ENCODE peak calls at places on chromosomes 2 and 18, in five cellular contexts. J, T, R, Y and I are unnamed samples.

GRCh38 chr2:85585781-85586105 is 1.5 kb downstream of the VAMP5 start:
- DNase-seq in J (no peak), T (no peak), R (no peak), Y (no peak), I (no peak)

GRCh38 chr2:20541305-20541640 is 94.4 kb downstream of the RHOB start:
- DNase-seq in J (no peak), T (no peak), R (no peak), Y (no peak), I (no peak)

GRCh38 chr2:227939271-227940027 is 68.0 kb downstream of the DAW1 start:
- DNase-seq in J (peak), T (peak), R (peak), Y (peak), I (peak)

GRCh38 chr2:192195548-192196418 is 1.1 kb upstream of the TMEFF2 start:
- DNase-seq in J (no peak), T (no peak), R (no peak), Y (no peak), I (peak)

GRCh38 chr18:45566025-45566740 is 49.1 kb upstream of the SLC14A2 start:
- DNase-seq in J (no peak), T (no peak), R (no peak), Y (no peak), I (no peak)

GRCh38 chr18:6435731-6436130 is 21.0 kb upstream of the L3MBTL4 start:
- DNase-seq in J (no peak), T (no peak), R (no peak), Y (no peak), I (no peak)

GRCh38 chr18:50410894-50411293 is 36.0 kb downstream of the SKA1 start:
- DNase-seq in J (no peak), T (no peak), R (no peak), Y (no peak), I (no peak)

GRCh38 chr2:108169982-108170625 is 69.7 kb upstream of the SULT1C3 start:
- DNase-seq in J (no peak), T (peak), R (peak), Y (peak), I (peak)

GRCh38 chr2:233349005-233349998 is 5.0 kb upstream of the DGKD start:
- DNase-seq in J (no peak), T (peak), R (no peak), Y (no peak), I (no peak)

GRCh38 chr2:213995400-213996105 is 415.3 kb upstream of the VWC2L start:
- DNase-seq in J (peak), T (no peak), R (no peak), Y (no peak), I (no peak)

GRCh38 chr2:98769784-98770183 is 38.9 kb upstream of the MGAT4A start:
- DNase-seq in J (no peak), T (peak), R (no peak), Y (no peak), I (peak)

GRCh38 chr2:228613133-228613532 is 431.6 kb upstream of the SPHKAP start:
- DNase-seq in J (peak), T (no peak), R (no peak), Y (no peak), I (no peak)

GRCh38 chr2:237235383-237236095 is 149.8 kb downstream of the COPS8 start:
- DNase-seq in J (no peak), T (peak), R (no peak), Y (no peak), I (peak)

GRCh38 chr18:67381608-67382150 is 134.8 kb downstream of the DSEL start:
- DNase-seq in J (no peak), T (no peak), R (no peak), Y (no peak), I (no peak)

GRCh38 chr2:133303150-133303549 is 265.1 kb downstream of the NCKAP5 start:
- DNase-seq in J (no peak), T (no peak), R (no peak), Y (no peak), I (no peak)

GRCh38 chr2:80007722-80008503 is 296.6 kb downstream of the LRRTM1 start:
- DNase-seq in J (no peak), T (no peak), R (no peak), Y (no peak), I (no peak)

GRCh38 chr2:192151848-192152247 is 42.9 kb downstream of the TMEFF2 start:
- DNase-seq in J (no peak), T (no peak), R (no peak), Y (no peak), I (no peak)

GRCh38 chr2:195214072-195214471 is 443.0 kb upstream of the SLC39A10 start:
- DNase-seq in J (no peak), T (no peak), R (no peak), Y (no peak), I (no peak)

GRCh38 chr2:239574434-239575156 is 173.8 kb upstream of the HDAC4 start:
- DNase-seq in J (no peak), T (peak), R (no peak), Y (peak), I (no peak)

GRCh38 chr2:74751981-74752808 is 81.7 kb upstream of the HK2 start:
- DNase-seq in J (no peak), T (peak), R (no peak), Y (no peak), I (no peak)

GRCh38 chr18:26963292-26963691 is 97.8 kb upstream of the AQP4 start:
- DNase-seq in J (no peak), T (no peak), R (no peak), Y (no peak), I (peak)

GRCh38 chr2:47501374-47502200 is 98.6 kb downstream of the MSH2 start:
- DNase-seq in J (no peak), T (no peak), R (no peak), Y (no peak), I (no peak)

DNA sequence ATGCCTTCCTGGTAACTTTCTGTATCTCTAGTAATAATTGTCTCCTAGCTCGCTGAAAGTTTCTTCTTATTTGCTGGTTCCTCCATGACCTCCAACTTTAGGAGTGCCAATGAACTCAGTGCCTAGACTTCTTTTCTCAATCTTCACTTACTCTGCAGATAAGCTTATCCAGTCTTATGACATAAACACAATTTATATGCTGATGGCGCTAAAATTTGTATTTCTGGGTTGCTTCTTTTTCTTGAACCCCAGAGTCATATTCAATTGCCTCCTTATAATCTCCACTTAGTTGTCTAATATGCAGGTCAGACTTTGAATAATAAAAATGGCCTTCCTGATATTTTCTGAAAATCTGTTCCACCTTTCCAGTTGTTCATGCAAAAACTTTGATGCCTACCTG is 182.5 kb downstream of the FSHR start:
- DNase-seq in J (no peak), T (no peak), R (no peak), Y (no peak), I (no peak)
- TF ChIP-seq JUND in J (no peak), T (no peak), R (no peak), Y (no peak), I (no peak)

GRCh38 chr18:47898055-47898454 is 32.4 kb downstream of the SMAD2 start:
- DNase-seq in J (no peak), T (no peak), R (no peak), Y (no peak), I (no peak)

GRCh38 chr18:47899107-47899840 is 31.2 kb downstream of the SMAD2 start:
- DNase-seq in J (no peak), T (no peak), R (peak), Y (no peak), I (no peak)

GRCh38 chr18:47901624-47902362 is 28.7 kb downstream of the SMAD2 start:
- DNase-seq in J (no peak), T (no peak), R (peak), Y (no peak), I (no peak)

GRCh38 chr18:47895565-47896250 is 34.8 kb downstream of the SMAD2 start:
- DNase-seq in J (no peak), T (peak), R (no peak), Y (no peak), I (no peak)

GRCh38 chr18:47898696-47899095 is 31.8 kb downstream of the SMAD2 start:
- DNase-seq in J (no peak), T (peak), R (no peak), Y (no peak), I (peak)
- TF ChIP-seq JUND in J (no peak), T (no peak), R (no peak), Y (no peak), I (no peak)

GRCh38 chr2:207184348-207184747 is 18.6 kb upstream of the KLF7 start:
- DNase-seq in J (no peak), T (no peak), R (no peak), Y (no peak), I (no peak)

GRCh38 chr2:207183506-207183905 is 17.8 kb upstream of the KLF7 start:
- DNase-seq in J (no peak), T (no peak), R (no peak), Y (no peak), I (no peak)

GRCh38 chr2:207182916-207183315 is 17.2 kb upstream of the KLF7 start:
- DNase-seq in J (no peak), T (no peak), R (no peak), Y (no peak), I (no peak)

GRCh38 chr2:207185372-207185771 is 19.6 kb upstream of the KLF7 start:
- DNase-seq in J (no peak), T (no peak), R (no peak), Y (no peak), I (no peak)

GRCh38 chr2:207184768-207185167 is 19.0 kb upstream of the KLF7 start:
- DNase-seq in J (no peak), T (no peak), R (no peak), Y (no peak), I (no peak)
- TF ChIP-seq JUND in J (no peak), T (no peak), R (no peak), Y (no peak), I (no peak)

GRCh38 chr18:35500113-35500512 is 2.4 kb upstream of the INO80C start:
- DNase-seq in J (no peak), T (no peak), R (no peak), Y (no peak), I (no peak)
- TF ChIP-seq JUND in J (no peak), T (no peak), R (no peak), Y (no peak), I (no peak)

DNA sequence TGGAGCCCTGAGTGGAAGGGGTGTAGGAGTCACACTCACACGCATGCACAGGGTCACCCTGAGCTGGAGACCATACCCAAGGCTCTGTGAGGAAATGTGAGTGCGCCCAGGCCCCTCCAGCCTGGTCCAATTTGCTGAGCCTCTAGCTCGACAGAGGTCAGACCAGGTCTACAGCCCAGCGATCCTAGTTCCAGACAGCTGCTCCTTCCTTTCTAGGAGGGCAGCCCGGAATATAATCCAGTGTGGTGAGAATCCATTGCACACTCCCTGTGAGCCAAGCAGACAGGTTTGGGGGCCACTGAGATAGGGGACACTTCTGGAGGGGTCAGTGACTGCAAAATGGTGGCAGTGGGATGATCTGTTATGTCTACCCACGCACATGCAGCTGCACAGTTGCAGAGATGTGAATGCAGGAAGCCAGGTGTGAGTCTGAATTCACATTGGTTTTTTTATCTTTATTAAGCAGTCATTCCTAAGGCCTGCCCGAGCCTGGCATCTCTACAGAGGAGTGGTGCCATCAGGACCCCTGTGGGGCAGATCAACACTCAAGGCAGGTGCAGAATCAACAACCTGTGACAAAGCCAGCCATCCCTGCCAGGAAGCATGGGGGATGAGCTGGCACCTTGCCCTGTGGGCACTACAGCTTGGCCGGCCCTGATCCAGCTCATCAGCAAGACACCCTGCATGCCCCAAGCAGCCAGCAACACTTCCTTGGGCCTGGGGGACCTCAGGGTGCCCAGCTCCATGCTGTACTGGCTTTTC is at the start of gene GPR148:
- DNase-seq in J (no peak), T (no peak), R (no peak), Y (no peak), I (no peak)
- TF ChIP-seq JUND in J (no peak), T (no peak), R (no peak), Y (no peak), I (no peak)

GRCh38 chr18:58148954-58149471 is 105.0 kb downstream of the NEDD4L start:
- DNase-seq in J (no peak), T (no peak), R (no peak), Y (no peak), I (no peak)
- TF ChIP-seq JUND in J (no peak), T (no peak), R (no peak), Y (no peak), I (no peak)

GRCh38 chr2:88350641-88351601 is 101.6 kb downstream of the FOXI3 start:
- DNase-seq in J (peak), T (peak), R (peak), Y (peak), I (peak)

GRCh38 chr2:88350262-88350640 is 102.2 kb downstream of the FOXI3 start:
- DNase-seq in J (no peak), T (no peak), R (no peak), Y (peak), I (no peak)

GRCh38 chr2:88355486-88355885 is 97.0 kb downstream of the FOXI3 start:
- DNase-seq in J (no peak), T (no peak), R (no peak), Y (no peak), I (no peak)
- TF ChIP-seq JUND in J (no peak), T (no peak), R (no peak), Y (no peak), I (no peak)

GRCh38 chr2:39618236-39618635 is 47.5 kb upstream of the TMEM178A start:
- DNase-seq in J (no peak), T (peak), R (no peak), Y (no peak), I (no peak)

GRCh38 chr2:39618736-39619135 is 47.0 kb upstream of the TMEM178A start:
- DNase-seq in J (no peak), T (no peak), R (no peak), Y (no peak), I (no peak)

GRCh38 chr2:39621596-39621995 is 44.1 kb upstream of the TMEM178A start:
- DNase-seq in J (no peak), T (no peak), R (no peak), Y (no peak), I (no peak)

GRCh38 chr2:39623916-39624315 is 41.8 kb upstream of the TMEM178A start:
- DNase-seq in J (no peak), T (no peak), R (no peak), Y (no peak), I (no peak)

DNA sequence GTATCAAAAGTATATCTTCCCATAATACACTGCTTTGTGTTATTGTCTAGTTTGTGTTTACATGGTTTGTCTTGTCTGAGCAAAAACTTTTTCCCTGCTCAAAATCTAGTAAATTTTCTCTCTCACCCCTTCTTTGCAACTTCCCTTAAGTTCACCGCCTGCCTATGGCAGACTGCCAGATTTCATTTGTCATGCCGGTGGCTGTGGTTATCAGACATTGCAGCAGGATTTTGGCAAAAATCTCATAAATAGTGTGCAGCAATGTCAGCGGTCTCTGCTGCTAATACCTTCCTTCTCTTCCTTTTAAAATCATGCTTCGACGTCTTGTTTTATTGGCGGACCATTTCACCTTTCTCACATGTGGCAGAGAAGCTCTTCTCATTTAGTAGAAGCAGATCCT is 45.6 kb upstream of the TMEM178A start:
- DNase-seq in J (no peak), T (peak), R (peak), Y (peak), I (no peak)
- TF ChIP-seq JUND in J (no peak), T (no peak), R (no peak), Y (no peak), I (no peak)

DNA sequence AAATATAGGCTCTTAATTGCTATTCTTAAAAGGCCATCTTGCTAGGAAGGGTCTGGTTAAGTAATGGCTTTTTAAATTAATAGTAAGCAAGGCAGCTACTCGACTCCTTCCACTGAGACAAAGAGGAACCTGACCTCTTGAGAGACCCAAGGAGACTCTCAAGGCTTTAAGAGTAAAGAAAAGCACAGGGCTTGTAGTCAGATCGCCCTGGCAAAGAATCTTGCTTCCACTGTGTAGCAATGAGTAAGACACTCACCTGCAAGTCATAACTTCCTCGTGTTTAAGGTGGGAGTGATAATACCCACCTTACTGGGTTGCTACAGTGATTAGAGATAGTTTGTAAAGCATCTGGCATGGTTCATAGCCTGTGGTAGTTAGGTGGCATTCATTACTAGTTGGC is 274.5 kb downstream of the TSN start:
- DNase-seq in J (no peak), T (no peak), R (no peak), Y (no peak), I (no peak)
- TF ChIP-seq JUND in J (no peak), T (no peak), R (no peak), Y (no peak), I (no peak)